ENCODE peak calls at places on chromosomes 16 and 17, in five cellular contexts. H is GM12878, X is K562, Z is H1, J is HepG2. B is an unnamed sample.
A peak's percentile ranks its signal among the peaks of the same experiment; 100 is the strongest.

GRCh38 chr17:37190493-37190892 is 185.3 kb upstream of the C17orf78 start:
- DNase-seq in H (no peak), X (peak; percentile 19), Z (no peak), J (no peak), B (no peak)

GRCh38 chr17:59038734-59039133 is 67.9 kb downstream of the TRIM37 start:
- DNase-seq in H (no peak), X (no peak), Z (no peak), J (no peak), B (no peak)

GRCh38 chr17:32267690-32268205 is 2.1 kb downstream of the RHBDL3 start:
- DNase-seq in H (no peak), X (no peak), Z (no peak), J (no peak), B (no peak)

GRCh38 chr16:12024429-12024828 is 47.9 kb downstream of the SNX29 start:
- DNase-seq in H (no peak), X (no peak), Z (no peak), J (peak; percentile 86), B (no peak)

GRCh38 chr17:9924735-9925191 is 19.7 kb upstream of the RCVRN start:
- DNase-seq in H (peak; percentile 48), X (peak; percentile 49), Z (no peak), J (peak; percentile 66), B (peak; percentile 81)

GRCh38 chr16:85042606-85043005 is 15.0 kb downstream of the KIAA0513 start:
- DNase-seq in H (no peak), X (no peak), Z (no peak), J (no peak), B (no peak)

GRCh38 chr16:85412911-85413520 is 200.1 kb upstream of the GSE1 start:
- DNase-seq in H (no peak), X (no peak), Z (no peak), J (no peak), B (no peak)

GRCh38 chr16:12903325-12904040 is 2.1 kb downstream of the SHISA9 start:
- DNase-seq in H (no peak), X (no peak), Z (no peak), J (no peak), B (no peak)

GRCh38 chr17:8632087-8632486 is 1.6 kb upstream of the MYH10 start:
- DNase-seq in H (no peak), X (no peak), Z (no peak), J (peak; percentile 66), B (no peak)

GRCh38 chr16:65967376-65967775 is 399.1 kb upstream of the CDH5 start:
- DNase-seq in H (no peak), X (no peak), Z (no peak), J (no peak), B (no peak)

GRCh38 chr17:40963838-40964237 is 2.9 kb downstream of the KRT39 start:
- DNase-seq in H (no peak), X (peak; percentile 42), Z (no peak), J (no peak), B (no peak)

GRCh38 chr17:34562387-34562786 is 17.0 kb upstream of the TMEM132E start:
- DNase-seq in H (no peak), X (peak; percentile 45), Z (no peak), J (no peak), B (no peak)
- TF ChIP-seq SRF in H (no peak), X (no peak), Z (no peak), J (no peak), B (no peak)

GRCh38 chr16:17303101-17303500 is 167.7 kb downstream of the XYLT1 start:
- DNase-seq in H (no peak), X (no peak), Z (no peak), J (no peak), B (no peak)

GRCh38 chr16:17302620-17303019 is 168.1 kb downstream of the XYLT1 start:
- DNase-seq in H (no peak), X (no peak), Z (no peak), J (no peak), B (no peak)

GRCh38 chr16:17302213-17302612 is 168.5 kb downstream of the XYLT1 start:
- DNase-seq in H (no peak), X (no peak), Z (no peak), J (no peak), B (no peak)

GRCh38 chr16:17301184-17301583 is 169.6 kb downstream of the XYLT1 start:
- DNase-seq in H (no peak), X (no peak), Z (no peak), J (no peak), B (no peak)

DNA sequence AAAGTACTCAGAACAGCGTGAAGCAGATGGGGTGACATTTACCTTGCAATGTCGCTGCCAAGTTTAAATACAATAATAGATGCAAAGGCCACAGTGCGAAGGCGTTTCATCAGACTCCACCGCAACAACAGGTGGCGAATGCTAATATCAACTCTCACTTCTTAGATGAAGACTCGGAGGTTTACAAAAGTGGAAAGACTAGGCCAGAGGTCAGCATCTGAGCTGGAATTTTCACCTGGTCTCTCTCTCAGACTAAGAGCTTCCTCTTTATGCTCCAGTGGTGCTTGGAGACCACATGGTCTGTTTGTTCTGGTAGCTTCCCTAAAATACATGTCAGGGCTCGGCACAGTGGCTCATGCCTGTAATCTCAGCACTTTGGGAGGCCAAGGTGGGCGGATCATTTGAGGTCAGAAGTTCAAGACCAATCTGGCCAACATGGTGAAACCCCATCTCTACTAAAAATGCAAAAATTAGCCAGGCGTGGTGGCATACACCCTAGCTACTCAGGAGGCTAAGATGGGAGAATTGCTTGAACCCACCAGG is 169.1 kb downstream of the XYLT1 start:
- DNase-seq in H (peak; percentile 98), X (no peak), Z (no peak), J (no peak), B (no peak)
- H2AFZ ChIP-seq in H (no peak overlapping the region), X (no peak overlapping the region), Z (no peak overlapping the region), J (no peak overlapping the region), B (no peak overlapping the region)

DNA sequence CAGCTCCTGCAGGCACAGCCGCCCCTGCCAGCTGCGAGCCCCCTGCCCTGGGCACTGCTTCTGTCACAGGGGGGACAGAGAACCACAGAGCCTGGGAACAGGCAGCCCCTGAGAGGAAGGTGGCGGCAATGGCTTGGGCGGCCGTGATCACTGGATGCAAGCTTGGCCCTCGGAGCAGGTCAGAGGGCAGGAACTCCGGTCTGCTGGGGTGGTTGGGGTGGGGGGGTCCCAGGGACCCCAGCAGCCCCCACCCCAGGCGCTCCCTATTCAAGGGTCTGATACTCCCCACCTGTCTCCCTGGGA is 1.9 kb upstream of the CYBA start:
- DNase-seq in H (no peak), X (no peak), Z (no peak), J (no peak), B (no peak)
- TF ChIP-seq ZNF274 in H (no peak), X (no peak), Z (no peak), J (no peak), B (no peak)

GRCh38 chr17:320139-320538 is 32.5 kb downstream of the RPH3AL start:
- DNase-seq in H (no peak), X (no peak), Z (no peak), J (no peak), B (no peak)
- TF ChIP-seq SRF in H (no peak), X (no peak), Z (no peak), J (no peak), B (no peak)

GRCh38 chr17:39304188-39304587 is 78.4 kb upstream of the STAC2 start:
- DNase-seq in H (no peak), X (no peak), Z (no peak), J (no peak), B (no peak)

GRCh38 chr17:39306028-39306427 is 80.3 kb upstream of the STAC2 start:
- DNase-seq in H (no peak), X (no peak), Z (no peak), J (no peak), B (no peak)

GRCh38 chr17:39306509-39307212 is 80.9 kb upstream of the STAC2 start:
- DNase-seq in H (peak; percentile 24), X (no peak), Z (no peak), J (no peak), B (no peak)
- H2AFZ ChIP-seq in H (no peak overlapping the region), X (no peak overlapping the region), Z (no peak overlapping the region), J (no peak overlapping the region), B (no peak overlapping the region)

GRCh38 chr17:2871205-2871604 is 75.0 kb downstream of the RAP1GAP2 start:
- DNase-seq in H (no peak), X (no peak), Z (no peak), J (no peak), B (no peak)
- TF ChIP-seq ZNF274 in H (no peak), X (no peak), Z (no peak), J (no peak), B (no peak)

GRCh38 chr16:68664297-68664696 is 19.2 kb downstream of the CDH3 start:
- DNase-seq in H (no peak), X (no peak), Z (no peak), J (no peak), B (no peak)

GRCh38 chr16:68665501-68665900 is 20.4 kb downstream of the CDH3 start:
- DNase-seq in H (no peak), X (no peak), Z (no peak), J (no peak), B (peak; percentile 92)

DNA sequence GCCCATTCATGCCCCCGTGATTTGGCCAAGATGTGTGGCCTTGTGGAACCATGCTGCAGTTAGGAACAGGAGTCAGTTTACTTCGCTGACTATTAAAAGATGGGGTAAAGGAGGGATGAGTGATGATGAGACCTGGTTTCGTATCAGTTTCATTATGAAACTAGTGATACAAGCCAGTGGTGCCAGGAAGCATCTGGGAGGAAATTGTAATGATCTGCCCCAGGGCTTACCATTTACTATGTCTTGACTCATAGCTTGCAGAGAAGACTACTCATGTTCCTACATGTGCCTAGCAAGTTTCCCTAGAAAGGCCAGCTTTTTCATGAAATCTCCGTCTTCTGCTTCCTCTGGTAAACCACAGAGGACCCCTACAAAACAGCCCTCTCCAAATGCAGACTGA is 23.2 kb downstream of the CDH3 start:
- DNase-seq in H (peak; percentile 24), X (no peak), Z (no peak), J (no peak), B (no peak)
- TF ChIP-seq SRF in H (no peak), X (no peak), Z (no peak), J (no peak), B (no peak)

GRCh38 chr17:69339937-69340336 is 13.0 kb upstream of the ABCA5 start:
- DNase-seq in H (no peak), X (no peak), Z (no peak), J (no peak), B (no peak)

GRCh38 chr17:69331746-69332145 is 4.8 kb upstream of the ABCA5 start:
- DNase-seq in H (no peak), X (no peak), Z (no peak), J (no peak), B (no peak)

GRCh38 chr17:69336996-69337395 is 10.1 kb upstream of the ABCA5 start:
- DNase-seq in H (no peak), X (no peak), Z (no peak), J (no peak), B (no peak)

GRCh38 chr17:69336580-69336979 is 9.6 kb upstream of the ABCA5 start:
- DNase-seq in H (no peak), X (no peak), Z (no peak), J (no peak), B (no peak)

DNA sequence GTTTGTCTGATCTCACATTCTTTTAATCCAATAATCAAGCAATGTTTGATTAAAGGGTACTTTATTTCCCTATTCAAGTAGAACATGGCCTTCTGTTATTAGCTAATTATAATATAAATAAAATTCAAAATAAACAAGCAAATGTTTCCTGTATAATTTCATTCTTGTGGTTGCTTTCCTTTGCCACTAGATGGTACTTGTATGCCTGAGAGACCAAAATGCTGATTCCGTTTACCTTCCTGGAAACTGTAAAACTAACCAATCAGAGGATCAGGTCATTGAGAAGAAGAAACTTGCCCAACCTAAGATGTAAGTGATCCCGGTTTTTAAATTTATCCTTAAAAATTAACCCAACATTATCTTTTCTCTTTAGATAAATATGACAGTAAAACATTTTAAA is 8.1 kb upstream of the ABCA5 start:
- DNase-seq in H (no peak), X (peak; percentile 36), Z (no peak), J (peak; percentile 46), B (peak; percentile 69)
- H2AFZ ChIP-seq in H (no peak overlapping the region), X (no peak overlapping the region), Z (no peak overlapping the region), J (no peak overlapping the region), B (peak overlapping the region; percentile 81)

B was measured in HCT116.